ENCODE peak calls at places on chromosome 1, in nine cellular contexts. F is astrocyte, U is neuronal stem cell, B is heart left ventricle, I is cardiac muscle cell, Y is H9, P is upper lobe of right lung, M is OCI-LY7, Q is esophagus squamous epithelium. G is an unnamed sample.

GRCh38 chr1:219039755-219040154 is 133.9 kb upstream of the LYPLAL1 start:
- DNase-seq in I (no peak), Q (no peak), P (no peak), U (no peak), M (no peak), Y (no peak), F (no peak), B (no peak), G (no peak)

GRCh38 chr1:170214980-170215910 is 69.5 kb downstream of the NTMT2 start:
- DNase-seq in M (no peak), I (no peak), Q (no peak), U (no peak), F (no peak), P (no peak), Y (no peak), B (peak; percentile 58), G (no peak)

GRCh38 chr1:244010191-244010590 is 40.9 kb upstream of the ZBTB18 start:
- DNase-seq in M (no peak), F (peak; percentile 45), P (no peak), Q (no peak), U (no peak), I (no peak), Y (peak; percentile 56), B (no peak), G (no peak)

GRCh38 chr1:109392037-109392787 is 5.5 kb downstream of the SORT1 start:
- DNase-seq in Y (no peak), P (no peak), M (no peak), U (no peak), I (no peak), Q (no peak), B (peak; percentile 65), F (no peak), G (no peak)

GRCh38 chr1:44776749-44777068 is 1.4 kb downstream of the RPS8 start:
- DNase-seq in Y (no peak), M (no peak), F (no peak), B (no peak), Q (no peak), I (no peak), P (no peak), U (no peak), G (no peak)

GRCh38 chr1:112133487-112133886 is 144.0 kb upstream of the KCND3 start:
- DNase-seq in B (no peak), U (no peak), F (no peak), Y (no peak), Q (no peak), I (peak; percentile 31), M (no peak), P (no peak), G (no peak)

GRCh38 chr1:41662656-41663437 is 178.4 kb upstream of the EDN2 start:
- DNase-seq in U (peak; percentile 62), B (peak; percentile 60), F (peak; percentile 80), M (no peak), P (peak; percentile 79), I (peak; percentile 68), Y (peak; percentile 45), Q (no peak), G (no peak)

GRCh38 chr1:176033474-176033873 is 173.6 kb downstream of the COP1 start:
- DNase-seq in M (no peak), I (no peak), Y (no peak), U (no peak), F (peak; percentile 19), B (no peak), Q (no peak), P (no peak), G (no peak)

GRCh38 chr1:169570172-169570574 is 16.1 kb downstream of the F5 start:
- DNase-seq in P (no peak), I (no peak), Y (no peak), F (no peak), Q (no peak), U (no peak), B (no peak), M (no peak), G (no peak)

GRCh38 chr1:202987922-202988583 is 19.1 kb upstream of the TMEM183A start:
- DNase-seq in M (no peak), I (no peak), P (no peak), U (no peak), F (no peak), Y (no peak), Q (no peak), B (no peak), G (no peak)

GRCh38 chr1:206955476-206956312 is 9.4 kb upstream of the PIGR start:
- DNase-seq in P (no peak), F (no peak), Q (no peak), Y (no peak), I (peak; percentile 33), B (no peak), U (no peak), M (no peak), G (no peak)

GRCh38 chr1:84689514-84690396 is 506 bp downstream of the SSX2IP start:
- DNase-seq in U (no peak), M (peak; percentile 69), I (peak; percentile 70), B (peak; percentile 66), P (no peak), Y (peak; percentile 53), Q (no peak), F (peak; percentile 32), G (peak; percentile 36)

GRCh38 chr1:245693941-245694340 is 539.2 kb downstream of the KIF26B start:
- DNase-seq in Y (no peak), M (no peak), U (no peak), B (no peak), I (no peak), Q (no peak), P (no peak), F (no peak), G (no peak)

GRCh38 chr1:83547903-83548302 is 451.0 kb downstream of the TTLL7 start:
- DNase-seq in Q (no peak), I (no peak), P (no peak), B (no peak), U (no peak), Y (no peak), M (no peak), F (peak; percentile 21), G (no peak)

GRCh38 chr1:81547261-81547911 is 253.3 kb upstream of the ADGRL2 start:
- DNase-seq in M (no peak), P (no peak), U (peak; percentile 38), B (no peak), I (no peak), Y (peak; percentile 45), Q (no peak), F (no peak), G (no peak)

GRCh38 chr1:160117709-160118183 is 2.2 kb downstream of the ATP1A2 start:
- DNase-seq in B (peak; percentile 76), U (no peak), Q (no peak), M (no peak), P (no peak), Y (no peak), I (peak; percentile 61), F (no peak), G (no peak)

GRCh38 chr1:154992721-154993571 is 440 bp upstream of the LENEP start:
- DNase-seq in U (no peak), Q (no peak), P (peak; percentile 42), B (peak; percentile 20), Y (peak; percentile 62), F (peak; percentile 52), I (no peak), M (no peak), G (peak; percentile 19)

GRCh38 chr1:243642936-243643335 is 207.1 kb downstream of the AKT3 start:
- DNase-seq in B (no peak), M (no peak), P (no peak), Y (no peak), U (no peak), I (no peak), F (peak; percentile 96), Q (no peak), G (no peak)

GRCh38 chr1:59308839-59309238 is 11.9 kb downstream of the FGGY start:
- DNase-seq in B (no peak), F (no peak), I (no peak), Q (no peak), Y (no peak), P (no peak), U (no peak), M (no peak), G (no peak)
- H3K27ac ChIP-seq in B (no peak overlapping the region), F (no peak overlapping the region), I (no peak overlapping the region), Q (no peak overlapping the region), Y (no peak overlapping the region), P (no peak overlapping the region), U (no peak overlapping the region), M (no peak overlapping the region), G (no peak overlapping the region)

DNA sequence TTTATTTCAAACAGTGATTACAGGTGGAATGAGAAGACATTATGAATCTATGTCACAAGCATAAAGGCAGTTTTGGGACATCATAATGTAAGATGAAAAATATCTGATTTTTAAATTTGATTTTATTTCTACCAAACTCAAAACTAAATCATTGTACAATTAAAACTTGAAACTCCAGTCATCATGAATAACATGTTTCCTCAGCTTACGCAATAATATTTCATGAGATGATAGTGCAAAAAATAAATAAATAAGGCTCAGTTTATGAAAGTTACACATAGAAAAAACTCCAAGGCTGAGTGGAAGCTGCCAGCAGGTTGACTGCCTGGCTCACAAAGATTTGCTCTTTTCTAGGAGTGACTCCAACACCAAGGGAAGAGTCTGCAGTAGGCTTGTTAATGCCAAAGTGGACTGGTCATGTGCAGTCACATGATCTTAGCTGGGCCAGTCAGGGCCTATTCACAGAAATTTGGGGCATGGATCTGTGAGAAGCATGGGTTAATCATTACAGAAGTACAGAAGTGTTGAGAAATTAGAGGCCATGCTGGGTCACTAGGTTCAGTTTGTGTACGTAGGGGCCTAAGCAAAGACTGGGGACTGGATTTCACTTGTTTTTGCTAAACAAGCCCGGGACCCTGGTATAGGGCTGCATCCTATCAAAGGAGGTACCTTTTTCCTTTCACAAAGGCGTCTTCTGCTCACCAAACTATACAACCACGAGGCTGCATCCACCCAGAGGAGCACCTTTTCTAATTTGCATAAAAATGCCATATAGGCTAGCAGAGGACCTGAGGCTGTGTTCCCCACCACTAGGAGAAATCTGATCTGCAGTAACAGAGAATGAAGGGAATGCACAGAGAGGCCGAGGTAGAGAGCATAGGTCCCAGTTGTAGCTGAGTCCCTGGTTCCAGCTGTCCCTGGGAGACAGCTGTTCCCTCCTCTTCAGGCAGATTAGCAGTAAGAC is 4.9 kb upstream of the ABCA4 start:
- DNase-seq in F (no peak), I (no peak), Q (no peak), U (no peak), M (no peak), B (no peak), P (no peak), Y (peak; percentile 47), G (no peak)
- H3K4me1 ChIP-seq in F (peaks cover 6% of the 10 kb centered on the region), I (no peaks in the 10 kb centered on the region), Q (no peaks in the 10 kb centered on the region), U (no peaks in the 10 kb centered on the region), M (no peaks in the 10 kb centered on the region), B (no peaks in the 10 kb centered on the region), P (no peaks in the 10 kb centered on the region), Y (no peaks in the 10 kb centered on the region), G (no peaks in the 10 kb centered on the region)

DNA sequence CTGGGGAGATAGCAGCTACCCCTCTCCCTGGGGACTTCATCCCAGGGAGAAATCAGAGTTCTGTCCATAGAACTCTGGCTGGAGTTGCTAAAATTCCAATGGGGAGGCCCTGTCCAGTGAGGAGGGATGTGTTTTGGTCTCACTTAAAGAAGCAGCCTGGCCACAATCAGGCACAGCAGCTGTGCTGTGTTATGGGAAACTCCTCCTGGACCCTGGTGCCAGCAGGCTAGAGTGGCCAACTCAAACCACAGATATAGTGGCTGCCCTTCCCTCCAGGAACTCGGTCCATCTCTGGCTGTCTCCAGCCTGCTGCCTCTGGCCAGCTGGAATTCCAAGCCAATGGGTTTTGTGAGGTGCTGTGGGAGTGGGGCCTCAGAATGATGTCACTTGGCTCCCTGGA is 37.4 kb upstream of the SAMD11 start:
- DNase-seq in Q (no peak), F (no peak), M (no peak), Y (no peak), B (no peak), I (no peak), P (no peak), U (no peak), G (no peak)
- H3K27ac ChIP-seq in Q (no peak overlapping the region), F (no peak overlapping the region), M (no peak overlapping the region), Y (no peak overlapping the region), B (no peak overlapping the region), I (no peak overlapping the region), P (no peak overlapping the region), U (no peak overlapping the region), G (no peak overlapping the region)

GRCh38 chr1:184487561-184488200 is 100.9 kb downstream of the C1orf21 start:
- DNase-seq in F (no peak), M (no peak), P (no peak), Q (no peak), I (no peak), B (no peak), Y (no peak), U (no peak), G (no peak)
- H3K4me1 ChIP-seq in F (peaks cover 8% of the 10 kb centered on the region), M (no peaks in the 10 kb centered on the region), P (peaks cover 55% of the 10 kb centered on the region), Q (peaks cover 30% of the 10 kb centered on the region), I (peaks cover 20% of the 10 kb centered on the region), B (peaks cover 76% of the 10 kb centered on the region), Y (peaks cover 7% of the 10 kb centered on the region), U (no peaks in the 10 kb centered on the region), G (peaks cover 44% of the 10 kb centered on the region)